ENCODE peak calls at places on chromosomes 12 and 14, in ten cellular contexts. G, B, N, Z, M, T, S, X, W and V are unnamed samples. For H3K27me3, the result is how much of the 10 kb centered on the place peaks cover.

GRCh38 chr12:132222096-132222807 is 78.0 kb downstream of the NOC4L start:
- DNase-seq in G (no peak), B (no peak), N (no peak), Z (peak), M (peak), T (peak), S (peak), X (peak), W (no peak), V (no peak)

GRCh38 chr12:106428379-106428778 is 70.8 kb downstream of the POLR3B start:
- DNase-seq in G (no peak), B (peak), N (peak), Z (peak), M (no peak), T (no peak), S (no peak), X (no peak), W (no peak), V (no peak)

GRCh38 chr14:101558739-101559240 is 2.5 kb upstream of the DIO3 start:
- DNase-seq in G (no peak), B (no peak), N (no peak), Z (no peak), M (peak), T (no peak), S (no peak), X (no peak), W (no peak), V (no peak)

GRCh38 chr12:89552376-89552775 is 26.5 kb upstream of the POC1B start:
- DNase-seq in G (no peak), B (no peak), N (no peak), Z (peak), M (no peak), T (no peak), S (no peak), X (peak), W (no peak), V (no peak)

GRCh38 chr12:79016181-79016580 is 151.6 kb downstream of the SYT1 start:
- DNase-seq in G (no peak), B (no peak), N (no peak), Z (no peak), M (no peak), T (no peak), S (no peak), X (no peak), W (no peak), V (no peak)

GRCh38 chr12:7557227-7557626 is 53.6 kb upstream of the CD163 start:
- DNase-seq in G (no peak), B (no peak), N (no peak), Z (no peak), M (no peak), T (no peak), S (no peak), X (no peak), W (no peak), V (no peak)

GRCh38 chr14:68426661-68427549 is 366.0 kb downstream of the ZFP36L1 start:
- DNase-seq in G (no peak), B (no peak), N (no peak), Z (no peak), M (no peak), T (no peak), S (no peak), X (peak), W (no peak), V (no peak)

GRCh38 chr12:127398026-127398715 is 868.8 kb upstream of the TMEM132C start:
- DNase-seq in G (no peak), B (no peak), N (no peak), Z (peak), M (no peak), T (no peak), S (no peak), X (no peak), W (no peak), V (peak)

GRCh38 chr12:65648461-65648860 is 175.8 kb upstream of the HMGA2 start:
- DNase-seq in G (no peak), B (no peak), N (no peak), Z (peak), M (no peak), T (no peak), S (no peak), X (peak), W (no peak), V (no peak)

GRCh38 chr12:45010051-45010450 is 40.8 kb downstream of the DBX2 start:
- DNase-seq in G (no peak), B (no peak), N (no peak), Z (no peak), M (no peak), T (no peak), S (no peak), X (peak), W (no peak), V (no peak)

GRCh38 chr14:74217672-74218448 is 21.4 kb upstream of the VSX2 start:
- DNase-seq in G (peak), B (peak), N (peak), Z (peak), M (peak), T (peak), S (peak), X (peak), W (no peak), V (peak)

GRCh38 chr14:101774814-101775213 is 13.3 kb downstream of the PPP2R5C start:
- DNase-seq in G (no peak), B (no peak), N (no peak), Z (no peak), M (no peak), T (no peak), S (peak), X (no peak), W (no peak), V (no peak)

GRCh38 chr12:75908961-75909699 is 122.4 kb downstream of the PHLDA1 start:
- DNase-seq in G (peak), B (peak), N (peak), Z (peak), M (peak), T (no peak), S (no peak), X (peak), W (peak), V (no peak)

GRCh38 chr12:40668095-40668494 is 24.1 kb upstream of the CNTN1 start:
- DNase-seq in G (no peak), B (no peak), N (no peak), Z (no peak), M (no peak), T (no peak), S (no peak), X (no peak), W (no peak), V (no peak)

GRCh38 chr14:84375235-84375634 is 1154.7 kb upstream of the FLRT2 start:
- DNase-seq in G (no peak), B (no peak), N (no peak), Z (peak), M (no peak), T (no peak), S (no peak), X (peak), W (no peak), V (no peak)

GRCh38 chr14:37150414-37150813 is 22.0 kb downstream of the SLC25A21 start:
- DNase-seq in G (no peak), B (no peak), N (no peak), Z (peak), M (no peak), T (no peak), S (no peak), X (peak), W (no peak), V (no peak)

GRCh38 chr14:53547593-53547992 is 394.5 kb upstream of the DDHD1 start:
- DNase-seq in G (no peak), B (no peak), N (no peak), Z (no peak), M (no peak), T (no peak), S (no peak), X (no peak), W (no peak), V (no peak)

GRCh38 chr12:70994217-70994788 is 73.8 kb upstream of the PTPRR start:
- DNase-seq in G (no peak), B (no peak), N (no peak), Z (peak), M (no peak), T (no peak), S (no peak), X (peak), W (no peak), V (no peak)

GRCh38 chr14:103433902-103434563 is 48.8 kb downstream of the MARK3 start:
- DNase-seq in G (no peak), B (peak), N (no peak), Z (no peak), M (no peak), T (no peak), S (no peak), X (no peak), W (no peak), V (no peak)

GRCh38 chr12:23484238-23484637 is 465.2 kb downstream of the SOX5 start:
- DNase-seq in G (no peak), B (no peak), N (no peak), Z (no peak), M (no peak), T (no peak), S (no peak), X (no peak), W (no peak), V (no peak)

GRCh38 chr12:18990866-18991265 is 138.7 kb upstream of the PLEKHA5 start:
- DNase-seq in G (no peak), B (no peak), N (no peak), Z (no peak), M (no peak), T (no peak), S (no peak), X (no peak), W (no peak), V (no peak)

GRCh38 chr12:8906781-8907180 is 7.5 kb upstream of the PHC1 start:
- DNase-seq in G (no peak), B (no peak), N (no peak), Z (no peak), M (no peak), T (no peak), S (no peak), X (no peak), W (no peak), V (no peak)

GRCh38 chr14:25120261-25120660 is 70.3 kb upstream of the STXBP6 start:
- DNase-seq in G (no peak), B (no peak), N (no peak), Z (no peak), M (no peak), T (no peak), S (no peak), X (no peak), W (no peak), V (no peak)

DNA sequence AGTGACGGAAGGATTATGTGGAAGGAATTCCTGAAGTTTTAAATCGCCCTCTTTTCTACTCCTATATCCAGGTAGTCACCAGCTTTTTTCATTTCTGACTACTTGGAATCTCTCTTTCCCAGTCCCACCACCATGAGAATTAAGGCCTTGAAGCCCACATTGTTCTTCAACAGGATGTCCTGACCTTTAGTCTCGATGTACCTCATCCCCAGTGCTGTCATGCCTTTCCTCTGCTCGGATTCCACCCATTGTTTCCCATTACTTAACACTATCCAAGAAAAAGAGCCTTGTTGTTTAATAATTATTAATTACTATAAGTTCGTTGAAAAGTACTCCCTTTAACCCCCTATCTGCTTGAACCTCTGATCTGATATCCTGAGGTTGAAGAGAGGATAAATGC is 44.0 kb upstream of the NAV3 start:
- DNase-seq in G (no peak), B (no peak), N (no peak), Z (no peak), M (no peak), T (no peak), S (no peak), X (no peak), W (no peak), V (no peak)
- H3K27me3 ChIP-seq in G (under half), B (under half), N (under half), Z (under half), M (under half), T (under half), S (under half), X (under half), W (under half), V (under half)

DNA sequence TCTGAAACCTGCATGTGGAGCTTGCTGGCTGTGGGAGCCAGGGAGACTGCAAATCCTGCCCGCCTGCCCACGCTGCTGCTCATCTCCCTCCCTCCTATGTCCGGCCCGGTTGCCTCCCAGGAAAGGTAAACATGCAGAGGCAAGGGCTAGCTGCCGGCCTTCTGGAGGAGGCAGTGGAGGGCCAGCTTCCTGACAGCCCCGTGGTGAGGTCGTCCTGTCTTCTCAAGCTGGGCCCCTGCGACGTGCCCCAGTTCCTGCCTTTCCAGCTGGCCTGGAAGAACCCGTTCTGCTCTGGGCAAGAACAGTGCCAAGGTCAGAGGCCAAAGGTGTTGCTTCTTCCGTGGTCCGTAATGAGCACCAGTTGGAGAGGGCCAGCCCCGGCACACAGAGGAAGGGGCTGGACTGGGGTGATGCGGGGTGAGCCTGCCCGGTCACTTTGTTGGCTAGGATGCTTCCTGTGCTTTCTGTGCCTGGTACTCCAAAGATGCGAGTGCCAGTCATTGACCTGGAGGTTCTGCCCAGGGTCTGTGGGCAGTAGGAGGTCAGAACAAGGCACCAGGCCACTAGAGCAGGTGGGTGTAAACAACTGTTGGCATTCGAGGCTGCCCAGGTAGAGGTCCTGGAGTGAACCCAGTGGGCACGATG is 25.3 kb downstream of the TPCN1 start:
- DNase-seq in G (no peak), B (no peak), N (peak), Z (peak), M (no peak), T (no peak), S (no peak), X (peak), W (no peak), V (no peak)
- H3K4me3 ChIP-seq in G (peak), B (no peak), N (no peak), Z (no peak), M (peak), T (peak), S (no peak), X (peak), W (no peak), V (no peak)

GRCh38 chr12:55705802-55706402 is 1.8 kb downstream of the ITGA7 start:
- DNase-seq in G (no peak), B (no peak), N (no peak), Z (no peak), M (peak), T (no peak), S (no peak), X (no peak), W (no peak), V (peak)
- TF ChIP-seq CTCF in G (peak), B (peak), N (peak), Z (peak), M (peak), T (peak), S (peak), X (peak), W (peak), V (peak)

GRCh38 chr14:91831337-91831736 is 36.0 kb downstream of the TC2N start:
- DNase-seq in G (no peak), B (no peak), N (no peak), Z (no peak), M (no peak), T (no peak), S (no peak), X (no peak), W (no peak), V (no peak)
- H3K27me3 ChIP-seq in G (under half), B (under half), N (under half), Z (under half), M (under half), T (under half), S (under half), X (half or more), W (under half), V (under half)

DNA sequence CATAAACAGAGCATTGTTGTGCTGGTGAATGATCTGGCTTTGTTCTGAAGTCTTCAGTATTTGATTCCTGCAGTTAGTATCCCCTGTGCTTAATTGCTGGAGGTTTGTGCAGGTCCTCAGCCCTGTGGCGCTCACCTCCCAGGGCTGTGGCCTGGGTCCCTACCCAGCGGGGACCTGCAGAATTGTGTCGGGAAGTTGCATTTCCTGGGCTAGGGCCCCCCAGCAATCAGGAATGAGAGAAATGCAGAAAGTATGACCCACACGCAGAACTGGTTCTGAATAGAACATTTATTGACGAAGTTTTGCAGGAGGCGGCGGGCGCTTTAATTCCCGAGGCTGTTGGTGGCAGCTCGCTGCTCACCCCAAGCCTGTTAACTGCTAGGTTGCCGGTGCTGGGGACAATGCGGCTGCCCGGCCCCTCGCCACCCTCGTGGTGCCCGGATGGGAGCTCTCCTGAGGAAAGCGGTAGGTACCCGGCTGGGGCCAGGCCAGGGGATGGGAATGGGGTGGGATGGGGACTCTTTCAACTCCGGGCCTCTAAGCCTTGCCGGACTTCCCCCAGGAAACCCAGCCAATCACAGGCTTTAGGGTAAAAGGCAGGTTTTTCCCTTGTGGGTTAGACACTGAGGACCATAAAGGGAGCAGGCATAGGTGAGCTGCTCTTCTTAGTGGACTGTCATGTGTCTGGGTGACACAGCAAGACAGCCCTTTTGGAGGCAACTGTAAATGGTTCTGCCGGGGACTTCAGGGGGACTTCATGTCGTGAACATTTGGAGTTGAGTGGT is 11.6 kb downstream of the PLEKHG3 start:
- DNase-seq in G (no peak), B (no peak), N (peak), Z (no peak), M (peak), T (no peak), S (no peak), X (no peak), W (no peak), V (no peak)
- H3K4me3 ChIP-seq in G (peak), B (peak), N (peak), Z (no peak), M (peak), T (peak), S (no peak), X (no peak), W (peak), V (no peak)

DNA sequence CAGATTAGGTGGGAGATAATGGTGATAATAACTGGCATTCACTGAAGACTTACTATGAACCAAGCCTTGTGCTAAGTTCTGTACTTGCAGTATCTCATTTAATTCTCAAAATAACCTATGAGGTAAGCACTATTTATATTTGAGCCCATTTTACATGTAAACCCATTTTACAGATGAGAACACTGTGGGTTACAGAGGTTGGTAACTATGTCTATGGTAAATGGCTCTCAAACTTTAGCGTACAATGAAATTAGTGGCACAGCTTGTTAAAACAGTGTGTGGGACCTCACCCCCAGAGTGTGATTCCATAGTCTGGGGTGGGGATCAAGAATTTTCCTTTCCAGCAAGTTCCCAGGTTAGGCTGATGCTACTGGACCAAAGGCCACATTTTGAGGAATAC is 22.2 kb upstream of the JPH4 start:
- DNase-seq in G (no peak), B (no peak), N (no peak), Z (no peak), M (no peak), T (no peak), S (no peak), X (no peak), W (no peak), V (no peak)
- TF ChIP-seq CTCF in G (no peak), B (no peak), N (no peak), Z (no peak), M (no peak), T (no peak), S (no peak), X (no peak), W (no peak), V (no peak)

GRCh38 chr14:22487401-22487800 is 101.6 kb downstream of the DAD1 start:
- DNase-seq in G (no peak), B (no peak), N (no peak), Z (no peak), M (no peak), T (no peak), S (no peak), X (no peak), W (no peak), V (no peak)

GRCh38 chr14:22489957-22490950 is 98.8 kb downstream of the DAD1 start:
- DNase-seq in G (no peak), B (no peak), N (no peak), Z (no peak), M (no peak), T (no peak), S (no peak), X (no peak), W (no peak), V (no peak)

GRCh38 chr14:22488522-22489246 is 100.3 kb downstream of the DAD1 start:
- DNase-seq in G (no peak), B (no peak), N (no peak), Z (no peak), M (no peak), T (no peak), S (no peak), X (no peak), W (no peak), V (no peak)

GRCh38 chr14:22487941-22488340 is 101.1 kb downstream of the DAD1 start:
- DNase-seq in G (no peak), B (no peak), N (no peak), Z (no peak), M (no peak), T (no peak), S (no peak), X (no peak), W (no peak), V (peak)

DNA sequence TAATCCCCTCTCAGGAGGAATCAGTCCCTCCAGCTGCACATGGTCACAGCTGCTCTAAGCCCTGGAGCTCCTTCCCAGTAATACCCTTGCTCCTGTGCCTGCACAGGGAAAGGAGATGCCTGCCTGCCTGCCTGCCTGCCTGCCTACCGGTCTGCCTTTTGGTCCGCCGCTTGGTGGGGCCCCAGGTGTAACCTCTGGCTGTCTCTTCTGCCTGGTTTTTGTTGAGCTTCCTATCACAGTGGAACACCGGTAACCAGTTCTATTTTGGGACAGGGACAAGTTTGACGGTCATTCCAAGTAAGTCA is 99.8 kb downstream of the DAD1 start:
- DNase-seq in G (peak), B (no peak), N (no peak), Z (no peak), M (peak), T (no peak), S (no peak), X (no peak), W (no peak), V (peak)
- H3K27me3 ChIP-seq in G (under half), B (under half), N (under half), Z (half or more), M (under half), T (under half), S (under half), X (under half), W (under half), V (under half)

DNA sequence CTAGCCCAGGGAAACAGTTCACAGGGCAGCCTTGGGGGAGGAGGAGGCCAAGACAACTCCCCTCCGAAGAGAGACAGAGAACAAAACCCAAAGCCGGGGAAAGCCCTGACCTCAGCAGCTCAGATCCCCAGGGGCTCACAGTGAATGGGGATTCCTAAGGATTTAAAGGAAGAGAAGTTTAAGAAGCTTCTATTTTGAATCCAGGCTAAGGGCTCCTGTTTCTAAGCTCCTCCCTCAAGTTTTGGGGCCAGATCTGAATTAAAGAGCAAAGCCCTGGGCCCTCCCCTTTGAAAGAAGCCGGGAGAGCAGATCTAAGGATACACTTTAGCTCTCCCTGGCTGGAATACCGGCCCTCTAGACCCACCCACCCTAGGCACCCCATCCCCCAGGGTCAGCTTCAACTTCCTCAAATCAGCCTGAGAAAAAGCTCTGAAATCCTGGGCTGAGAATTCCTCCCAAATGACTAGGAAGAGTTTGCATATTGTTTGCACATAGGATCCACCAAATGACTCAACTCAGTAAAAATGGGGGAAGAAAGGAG is 3.9 kb downstream of the KDM2B start:
- DNase-seq in G (no peak), B (no peak), N (no peak), Z (peak), M (no peak), T (no peak), S (no peak), X (peak), W (no peak), V (peak)
- H3K4me3 ChIP-seq in G (no peak), B (no peak), N (no peak), Z (no peak), M (no peak), T (no peak), S (no peak), X (peak), W (no peak), V (no peak)